ENCODE peak calls at places on chromosomes 7 and 10, in five cellular contexts. I is HCT116, G is GM12878, J is H1, S is K562. L is an unnamed sample.

GRCh38 chr7:90792301-90792700 is 196.2 kb downstream of the CDK14 start:
- DNase-seq in I (no peak), S (no peak), J (no peak), G (no peak), L (no peak)

GRCh38 chr10:102613761-102614160 is 30.5 kb upstream of the TRIM8 start:
- DNase-seq in S (no peak), J (no peak), G (no peak), I (no peak), L (no peak)

GRCh38 chr10:22541900-22542299 is 172.5 kb downstream of the PIP4K2A start:
- DNase-seq in J (no peak), G (no peak), I (no peak), S (no peak), L (no peak)

GRCh38 chr10:72257051-72257892 is 16.5 kb upstream of the DDIT4 start:
- DNase-seq in I (no peak), G (peak), S (peak), J (no peak), L (no peak)

GRCh38 chr7:135322571-135323340 is 89.1 kb downstream of the STRA8 start:
- DNase-seq in I (no peak), S (no peak), J (no peak), G (no peak), L (no peak)

GRCh38 chr7:151238924-151239836 is 6.9 kb downstream of the CHPF2 start:
- DNase-seq in S (peak), G (no peak), I (no peak), J (no peak), L (no peak)

GRCh38 chr7:5701085-5701914 is 80.2 kb downstream of the RNF216 start:
- DNase-seq in S (no peak), J (no peak), G (peak), I (no peak), L (no peak)

GRCh38 chr7:139618482-139619366 is 95.2 kb downstream of the CLEC2L start:
- DNase-seq in I (peak), J (peak), S (peak), G (no peak), L (peak)

GRCh38 chr7:131080754-131081153 is 246.9 kb upstream of the MKLN1 start:
- DNase-seq in J (no peak), I (no peak), G (no peak), S (no peak), L (no peak)

GRCh38 chr10:31808258-31809218 is 120.1 kb downstream of the ARHGAP12 start:
- DNase-seq in G (peak), J (no peak), I (peak), S (peak), L (no peak)

GRCh38 chr7:24576171-24577052 is 3.2 kb downstream of the PALS2 start:
- DNase-seq in S (peak), J (no peak), G (peak), I (peak), L (peak)

GRCh38 chr10:34539533-34540315 is 275.4 kb downstream of the PARD3 start:
- DNase-seq in I (no peak), S (no peak), J (no peak), G (no peak), L (no peak)

GRCh38 chr10:94042814-94043175 is 49.1 kb downstream of the PLCE1 start:
- DNase-seq in G (no peak), I (no peak), S (no peak), J (no peak), L (no peak)

GRCh38 chr7:33698006-33698405 is 207.3 kb upstream of the BMPER start:
- DNase-seq in S (no peak), I (no peak), J (no peak), G (no peak), L (no peak)

GRCh38 chr10:16809074-16809718 is 8.0 kb downstream of the RSU1 start:
- DNase-seq in G (no peak), I (peak), S (peak), J (peak), L (peak)

GRCh38 chr7:123502216-123502615 is 32.2 kb downstream of the IQUB start:
- DNase-seq in S (no peak), J (no peak), G (no peak), I (no peak), L (no peak)

GRCh38 chr10:60353519-60354258 is 36.0 kb downstream of the ANK3 start:
- DNase-seq in I (no peak), S (peak), J (no peak), G (no peak), L (no peak)

GRCh38 chr10:60646966-60647796 is 131.1 kb upstream of the CDK1 start:
- DNase-seq in G (peak), S (peak), I (peak), J (no peak), L (peak)

GRCh38 chr7:130758429-130759056 is 24.5 kb upstream of the KLF14 start:
- DNase-seq in I (peak), G (no peak), S (peak), J (no peak), L (peak)

GRCh38 chr10:76282122-76283030 is 851.0 kb downstream of the LRMDA start:
- DNase-seq in S (no peak), G (no peak), J (no peak), I (no peak), L (no peak)

GRCh38 chr10:76918106-76918505 is 719.5 kb downstream of the KCNMA1 start:
- DNase-seq in S (no peak), J (no peak), G (no peak), I (no peak), L (no peak)

DNA sequence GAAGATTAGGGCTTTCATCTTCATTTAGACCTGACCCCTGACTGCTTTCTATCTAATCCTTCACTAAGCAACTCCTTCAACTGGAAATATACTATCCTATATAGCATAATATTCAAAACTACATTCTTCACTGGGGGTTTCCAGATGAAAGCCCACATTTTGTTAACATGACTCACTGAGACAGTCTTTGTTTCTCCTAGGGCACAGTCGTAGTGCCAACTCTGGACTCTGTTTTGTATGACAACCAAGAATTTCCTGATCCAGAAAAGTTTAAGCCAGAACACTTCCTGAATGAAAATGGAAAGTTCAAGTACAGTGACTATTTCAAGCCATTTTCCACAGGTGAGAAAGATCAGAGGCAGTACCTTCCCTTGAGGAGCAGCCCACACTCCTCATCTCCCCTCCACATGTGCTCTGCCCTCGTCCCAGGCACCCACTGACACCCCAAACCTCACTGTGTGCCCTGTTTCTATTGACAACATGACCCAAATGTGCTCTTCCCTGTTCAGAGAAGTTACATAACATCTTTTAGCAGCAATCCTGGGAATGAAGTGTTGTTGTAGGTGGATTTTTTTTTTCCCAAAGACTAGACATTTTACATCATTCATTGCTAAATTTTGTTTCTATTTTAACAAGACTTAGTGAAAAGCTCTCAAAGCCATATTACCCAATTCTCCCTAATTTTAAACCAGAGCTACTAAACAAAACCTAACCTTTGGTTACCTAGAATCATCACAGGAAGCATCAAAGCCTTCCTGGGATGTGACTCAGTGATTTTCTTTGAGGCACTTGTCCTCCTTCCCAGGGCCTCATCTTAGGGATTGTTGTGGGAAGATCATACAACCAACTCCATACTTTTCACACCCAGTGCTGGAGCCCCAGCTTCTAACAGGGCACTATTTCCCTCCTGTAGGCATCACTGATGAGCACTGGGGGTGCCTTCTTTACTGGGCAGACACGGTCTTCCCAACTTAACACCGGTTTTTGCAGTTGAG is 10.7 kb downstream of the CYP2E1 start:
- DNase-seq in I (no peak), S (no peak), G (no peak), J (no peak), L (no peak)
- TF ChIP-seq JUND in I (no peak), S (no peak), G (no peak), J (no peak), L (no peak)

DNA sequence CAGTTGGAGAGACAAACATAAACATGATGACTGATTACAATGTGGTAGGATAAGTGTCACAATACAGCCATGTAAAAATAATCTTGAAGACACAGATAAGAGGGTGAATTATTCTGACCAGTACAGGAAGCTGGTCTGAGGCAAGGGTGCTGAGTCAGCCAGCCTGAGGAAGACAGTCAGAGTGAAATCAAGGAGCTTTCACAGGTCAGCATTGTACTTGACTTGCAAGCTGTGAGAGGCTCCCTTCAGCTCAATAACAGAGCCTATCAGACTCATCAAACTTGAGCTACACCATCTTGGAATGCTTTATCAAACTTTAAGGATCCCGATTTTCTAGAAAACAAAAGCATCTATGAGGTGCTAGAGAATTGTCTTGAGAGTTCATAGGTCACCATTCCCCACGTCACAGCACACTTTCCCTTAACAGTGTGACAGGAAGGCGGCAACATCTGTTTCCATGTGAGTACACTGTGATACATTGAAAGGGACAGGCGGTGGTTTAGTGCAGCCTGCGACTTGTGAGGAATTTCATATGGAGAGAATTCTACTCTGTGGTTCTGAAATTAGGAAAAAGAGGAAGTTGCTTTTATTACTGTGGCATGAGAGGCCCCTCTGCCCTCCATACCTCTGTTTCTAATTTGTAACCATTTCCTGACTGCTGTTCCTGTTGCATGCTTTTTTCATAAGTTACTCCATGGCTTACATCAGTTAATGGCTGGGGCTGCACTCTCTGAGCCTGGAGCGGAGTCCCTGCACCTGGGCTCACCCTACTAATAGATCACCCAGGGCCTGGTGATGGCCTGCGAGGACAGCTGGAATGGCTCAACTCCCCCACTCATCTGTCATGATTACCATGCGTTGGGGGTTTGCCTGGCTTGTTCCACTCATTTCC is 417.1 kb downstream of the SUGCT start:
- DNase-seq in G (peak), S (no peak), I (no peak), J (no peak), L (no peak)
- TF ChIP-seq JUND in G (no peak), S (peak), I (no peak), J (no peak), L (no peak)

GRCh38 chr7:55509322-55509721 is 63.0 kb downstream of the VOPP1 start:
- DNase-seq in I (no peak), S (no peak), G (no peak), J (no peak), L (no peak)
- TF ChIP-seq JUND in I (no peak), S (no peak), G (no peak), J (no peak), L (no peak)

DNA sequence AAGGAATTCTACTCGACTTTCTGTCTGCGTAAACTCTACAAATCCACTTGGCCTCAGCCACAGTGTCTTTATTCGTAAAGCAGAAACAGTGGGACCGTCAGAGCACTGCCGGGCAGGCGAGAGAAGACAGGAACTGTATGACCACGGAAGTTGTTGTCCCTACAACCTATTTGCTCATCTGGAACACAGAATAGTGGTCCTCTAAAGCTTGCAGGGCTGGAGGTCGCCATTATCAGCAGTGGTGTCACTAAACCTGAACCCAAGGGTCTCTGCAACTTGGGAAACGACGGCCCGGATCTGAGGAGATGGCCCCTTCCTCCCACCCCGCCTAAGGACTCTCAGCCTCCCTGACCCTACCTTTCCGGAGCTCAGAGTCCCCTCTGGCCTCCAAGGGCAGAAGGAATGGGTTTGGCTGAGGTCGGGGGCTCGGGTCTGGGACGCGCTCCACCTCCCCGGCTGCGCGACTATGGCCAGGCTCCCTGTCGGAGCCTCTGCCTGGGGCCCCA is 442 bp downstream of the STYXL1 start:
- DNase-seq in S (no peak), G (no peak), I (no peak), J (no peak), L (no peak)
- TF ChIP-seq JUND in S (no peak), G (no peak), I (no peak), J (no peak), L (no peak)

GRCh38 chr7:101085000-101085948 is at the start of gene TRIM56:
- DNase-seq in S (peak), I (peak), G (peak), J (peak), L (peak)
- TF ChIP-seq JUND in S (peak), I (no peak), G (no peak), J (no peak), L (no peak)

GRCh38 chr10:88965016-88965415 is 12.4 kb upstream of the ACTA2 start:
- DNase-seq in S (no peak), I (no peak), G (no peak), J (no peak), L (no peak)
- TF ChIP-seq JUND in S (no peak), I (no peak), G (no peak), J (no peak), L (no peak)

GRCh38 chr10:69732147-69732825 is 69.4 kb upstream of the COL13A1 start:
- DNase-seq in I (no peak), J (no peak), S (no peak), G (no peak), L (no peak)

GRCh38 chr10:69732826-69733150 is 68.9 kb upstream of the COL13A1 start:
- DNase-seq in S (no peak), G (no peak), J (no peak), I (no peak), L (no peak)

GRCh38 chr10:69734797-69735468 is 66.8 kb upstream of the COL13A1 start:
- DNase-seq in S (no peak), J (no peak), I (no peak), G (no peak), L (no peak)

GRCh38 chr10:69734416-69734796 is 67.3 kb upstream of the COL13A1 start:
- DNase-seq in S (no peak), I (no peak), G (no peak), J (no peak), L (no peak)

GRCh38 chr10:69733791-69734261 is 67.9 kb upstream of the COL13A1 start:
- DNase-seq in I (no peak), S (no peak), G (no peak), J (no peak), L (no peak)
- TF ChIP-seq JUND in I (no peak), S (no peak), G (no peak), J (no peak), L (no peak)

DNA sequence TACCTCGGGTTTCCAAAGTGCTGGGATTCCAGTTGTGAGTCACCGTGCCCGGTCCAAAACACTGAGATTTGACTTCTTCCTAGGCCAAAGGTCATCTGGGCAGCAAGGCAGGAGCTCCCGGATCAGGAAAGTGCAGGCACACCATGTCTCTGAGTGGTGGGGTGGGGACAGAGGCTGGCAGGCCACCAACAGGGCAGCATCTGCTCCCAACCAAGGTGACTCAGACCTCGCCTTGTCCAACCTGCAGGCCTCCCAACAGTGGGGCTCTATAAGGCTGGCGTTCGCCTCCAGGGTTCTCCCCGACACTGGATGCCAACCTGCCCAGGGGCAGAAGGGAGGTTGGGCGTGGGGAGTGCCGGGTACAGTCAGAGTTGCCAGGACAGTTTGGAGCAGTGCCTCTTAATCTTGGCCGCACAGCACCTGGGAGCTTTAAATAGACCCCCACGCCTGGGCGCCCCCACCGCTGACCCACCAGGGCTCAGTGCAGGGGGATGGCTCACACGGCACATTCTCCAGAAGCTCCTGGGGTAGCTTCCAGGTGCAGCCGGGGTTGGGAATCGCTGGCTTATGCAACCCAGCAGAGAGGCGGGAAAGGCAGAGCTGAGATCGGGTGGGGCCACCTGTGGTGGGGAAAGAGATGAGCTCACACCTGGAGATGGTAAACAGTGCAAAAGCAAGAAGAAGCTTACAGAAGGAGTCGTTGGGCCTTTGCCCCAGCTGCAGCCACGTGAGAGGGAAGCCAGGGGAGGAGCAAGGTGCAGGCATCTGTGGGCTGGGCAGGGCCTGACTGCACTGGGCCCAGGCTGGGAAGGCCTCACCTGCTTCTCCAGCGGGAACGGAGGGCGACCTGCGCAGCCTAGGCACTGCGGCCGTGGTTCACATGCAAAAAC is 10.9 kb downstream of the CALML5 start:
- DNase-seq in G (no peak), S (peak), I (peak), J (no peak), L (no peak)
- TF ChIP-seq JUND in G (no peak), S (no peak), I (no peak), J (no peak), L (no peak)